ENCODE peak calls at places on chromosomes 7 and 10, in eight cellular contexts. Z is endothelial cell, X is neuronal stem cell, R is T-helper 9 cell, F is EL, Y is NCI-H2029, U is right lobe of liver, O is Right ventricle myocardium superior. W is an unnamed sample.

GRCh38 chr7:75888464-75889222 is 9.8 kb downstream of the RHBDD2 start:
- DNase-seq in Y (no peak), Z (no peak), F (no peak), X (no peak), R (no peak), U (peak; percentile 84), O (peak; percentile 58), W (peak; percentile 62)

GRCh38 chr10:24463683-24464426 is 254.9 kb downstream of the KIAA1217 start:
- DNase-seq in Y (peak; percentile 41), O (no peak), X (no peak), R (no peak), Z (no peak), U (no peak), F (peak; percentile 94), W (no peak)

GRCh38 chr10:5811387-5811821 is 1.8 kb downstream of the GDI2 start:
- DNase-seq in O (no peak), Y (no peak), Z (no peak), U (no peak), F (peak; percentile 56), X (peak; percentile 61), R (no peak), W (peak; percentile 4)

GRCh38 chr10:84599254-84599653 is 270.9 kb downstream of the CCSER2 start:
- DNase-seq in X (no peak), U (no peak), Y (no peak), F (no peak), Z (no peak), R (no peak), O (no peak), W (no peak)

GRCh38 chr10:114025610-114026130 is 18.0 kb upstream of the ADRB1 start:
- DNase-seq in X (no peak), O (no peak), Z (no peak), Y (no peak), R (no peak), U (no peak), F (no peak), W (no peak)

GRCh38 chr7:14754631-14755030 is 147.9 kb downstream of the DGKB start:
- DNase-seq in F (peak; percentile 54), O (no peak), Z (no peak), U (no peak), R (no peak), Y (peak; percentile 39), X (no peak), W (no peak)

GRCh38 chr7:35869810-35870209 is 69.0 kb downstream of the SEPTIN7 start:
- DNase-seq in F (peak; percentile 62), Y (no peak), X (no peak), R (no peak), O (no peak), Z (no peak), U (no peak), W (no peak)

GRCh38 chr10:47025540-47026300 is 114.5 kb downstream of the PTPN20 start:
- DNase-seq in F (peak; percentile 63), Z (peak; percentile 2), O (peak; percentile 34), X (no peak), Y (no peak), R (no peak), U (peak; percentile 38), W (no peak)

GRCh38 chr10:33198610-33199009 is 135.9 kb downstream of the NRP1 start:
- DNase-seq in R (no peak), F (no peak), U (no peak), O (no peak), Y (no peak), Z (no peak), X (no peak), W (no peak)

W was measured in putamen.